ENCODE peak calls at places on chromosomes 5 and 9, in six cellular contexts. One of them, this sample, is unnamed.

GRCh38 chr5:91266184-91266705 is 116.9 kb downstream of the ARRDC3 start:
- DNase-seq in fibroblast of mammary gland: peak
- DNase-seq in GM23338: no peak
- DNase-seq in ovary: no peak
- DNase-seq in mucosa of descending colon: no peak
- DNase-seq in colonic mucosa: no peak
- DNase-seq in this sample: peak

GRCh38 chr5:84436866-84437265 is 52.2 kb upstream of the EDIL3 start:
- DNase-seq in fibroblast of mammary gland: peak
- DNase-seq in mucosa of descending colon: no peak
- DNase-seq in colonic mucosa: no peak
- DNase-seq in GM23338: no peak
- DNase-seq in ovary: no peak
- DNase-seq in this sample: peak

GRCh38 chr9:133835273-133835901 is 97.2 kb upstream of the SARDH start:
- DNase-seq in colonic mucosa: no peak
- DNase-seq in GM23338: no peak
- DNase-seq in mucosa of descending colon: no peak
- DNase-seq in fibroblast of mammary gland: no peak
- DNase-seq in ovary: no peak
- DNase-seq in this sample: peak

GRCh38 chr9:91348191-91348790 is 13.4 kb downstream of the AUH start:
- DNase-seq in colonic mucosa: no peak
- DNase-seq in GM23338: no peak
- DNase-seq in ovary: no peak
- DNase-seq in fibroblast of mammary gland: no peak
- DNase-seq in mucosa of descending colon: no peak
- DNase-seq in this sample: no peak

GRCh38 chr5:180080670-180081280 is 9.2 kb upstream of the RNF130 start:
- DNase-seq in fibroblast of mammary gland: no peak
- DNase-seq in GM23338: no peak
- DNase-seq in ovary: no peak
- DNase-seq in mucosa of descending colon: no peak
- DNase-seq in colonic mucosa: no peak
- DNase-seq in this sample: no peak

GRCh38 chr5:81768960-81769452 is 18.1 kb upstream of the SSBP2 start:
- DNase-seq in fibroblast of mammary gland: peak
- DNase-seq in mucosa of descending colon: no peak
- DNase-seq in colonic mucosa: no peak
- DNase-seq in GM23338: no peak
- DNase-seq in ovary: no peak
- DNase-seq in this sample: peak

GRCh38 chr9:27350382-27350781 is 53.4 kb upstream of the EQTN start:
- DNase-seq in GM23338: no peak
- DNase-seq in mucosa of descending colon: no peak
- DNase-seq in fibroblast of mammary gland: no peak
- DNase-seq in colonic mucosa: no peak
- DNase-seq in ovary: no peak
- DNase-seq in this sample: no peak

GRCh38 chr9:88605500-88606172 is 70.7 kb downstream of the NXNL2 start:
- DNase-seq in fibroblast of mammary gland: peak
- DNase-seq in mucosa of descending colon: no peak
- DNase-seq in colonic mucosa: no peak
- DNase-seq in ovary: no peak
- DNase-seq in GM23338: no peak
- DNase-seq in this sample: no peak

GRCh38 chr5:119743927-119744326 is 114.6 kb downstream of the FAM170A start:
- DNase-seq in GM23338: peak
- DNase-seq in mucosa of descending colon: peak
- DNase-seq in ovary: no peak
- DNase-seq in colonic mucosa: peak
- DNase-seq in fibroblast of mammary gland: peak
- DNase-seq in this sample: peak

GRCh38 chr9:112939418-112939817 is 48.7 kb upstream of the SLC46A2 start:
- DNase-seq in ovary: no peak
- DNase-seq in colonic mucosa: no peak
- DNase-seq in mucosa of descending colon: no peak
- DNase-seq in fibroblast of mammary gland: no peak
- DNase-seq in GM23338: no peak
- DNase-seq in this sample: peak

GRCh38 chr9:6910032-6910431 is 152.3 kb downstream of the KDM4C start:
- DNase-seq in fibroblast of mammary gland: peak
- DNase-seq in colonic mucosa: no peak
- DNase-seq in mucosa of descending colon: no peak
- DNase-seq in ovary: no peak
- DNase-seq in GM23338: peak
- DNase-seq in this sample: no peak

GRCh38 chr5:143499480-143500114 is 96.1 kb upstream of the NR3C1 start:
- DNase-seq in colonic mucosa: no peak
- DNase-seq in mucosa of descending colon: no peak
- DNase-seq in fibroblast of mammary gland: no peak
- DNase-seq in ovary: no peak
- DNase-seq in GM23338: peak
- DNase-seq in this sample: no peak

GRCh38 chr9:127884427-127884911 is 7.0 kb upstream of the AK1 start:
- DNase-seq in fibroblast of mammary gland: no peak
- DNase-seq in ovary: peak
- DNase-seq in colonic mucosa: no peak
- DNase-seq in mucosa of descending colon: no peak
- DNase-seq in GM23338: no peak
- DNase-seq in this sample: no peak

GRCh38 chr5:113526421-113526820 is 12.9 kb downstream of the YTHDC2 start:
- DNase-seq in colonic mucosa: no peak
- DNase-seq in mucosa of descending colon: no peak
- DNase-seq in ovary: no peak
- DNase-seq in GM23338: peak
- DNase-seq in fibroblast of mammary gland: no peak
- DNase-seq in this sample: no peak

GRCh38 chr5:122323132-122323548 is 11.1 kb downstream of the SNCAIP start:
- DNase-seq in GM23338: peak
- DNase-seq in mucosa of descending colon: no peak
- DNase-seq in fibroblast of mammary gland: peak
- DNase-seq in ovary: no peak
- DNase-seq in colonic mucosa: no peak
- DNase-seq in this sample: no peak

GRCh38 chr5:139140631-139141071 is 57.5 kb downstream of the SIL1 start:
- DNase-seq in GM23338: no peak
- DNase-seq in colonic mucosa: no peak
- DNase-seq in fibroblast of mammary gland: peak
- DNase-seq in ovary: no peak
- DNase-seq in mucosa of descending colon: no peak
- DNase-seq in this sample: no peak

GRCh38 chr9:126126807-126127206 is 199.8 kb upstream of the MVB12B start:
- DNase-seq in colonic mucosa: no peak
- DNase-seq in fibroblast of mammary gland: no peak
- DNase-seq in mucosa of descending colon: no peak
- DNase-seq in GM23338: no peak
- DNase-seq in ovary: no peak
- DNase-seq in this sample: no peak

GRCh38 chr5:137666109-137666850 is 69.6 kb downstream of the KLHL3 start:
- DNase-seq in ovary: no peak
- DNase-seq in GM23338: no peak
- DNase-seq in mucosa of descending colon: no peak
- DNase-seq in fibroblast of mammary gland: peak
- DNase-seq in colonic mucosa: no peak
- DNase-seq in this sample: no peak

GRCh38 chr9:107894572-107895261 is 405.1 kb upstream of the KLF4 start:
- DNase-seq in colonic mucosa: peak
- DNase-seq in fibroblast of mammary gland: peak
- DNase-seq in ovary: peak
- DNase-seq in mucosa of descending colon: peak
- DNase-seq in GM23338: peak
- DNase-seq in this sample: no peak

GRCh38 chr5:92644271-92644886 is 936.6 kb downstream of the NR2F1-AS1 start:
- DNase-seq in mucosa of descending colon: no peak
- DNase-seq in colonic mucosa: no peak
- DNase-seq in fibroblast of mammary gland: no peak
- DNase-seq in GM23338: peak
- DNase-seq in ovary: no peak
- DNase-seq in this sample: no peak

GRCh38 chr5:16522096-16522495 is 56.5 kb upstream of the ZNF622 start:
- DNase-seq in colonic mucosa: peak
- DNase-seq in GM23338: no peak
- DNase-seq in fibroblast of mammary gland: no peak
- DNase-seq in mucosa of descending colon: peak
- DNase-seq in ovary: no peak
- DNase-seq in this sample: no peak

GRCh38 chr5:10111575-10111974 is 138.1 kb downstream of the ATPSCKMT start:
- DNase-seq in GM23338: peak
- DNase-seq in fibroblast of mammary gland: peak
- DNase-seq in colonic mucosa: no peak
- DNase-seq in ovary: no peak
- DNase-seq in mucosa of descending colon: peak
- DNase-seq in this sample: peak

GRCh38 chr9:135345775-135346433 is 133.7 kb upstream of the PPP1R26 start:
- DNase-seq in mucosa of descending colon: no peak
- DNase-seq in ovary: no peak
- DNase-seq in fibroblast of mammary gland: no peak
- DNase-seq in colonic mucosa: no peak
- DNase-seq in GM23338: no peak
- DNase-seq in this sample: no peak

GRCh38 chr9:138063785-138064184 is 186.2 kb downstream of the CACNA1B start:
- DNase-seq in GM23338: no peak
- DNase-seq in ovary: peak
- DNase-seq in mucosa of descending colon: no peak
- DNase-seq in fibroblast of mammary gland: no peak
- DNase-seq in colonic mucosa: no peak
- DNase-seq in this sample: no peak

GRCh38 chr5:39270172-39270848 is 50.9 kb upstream of the FYB1 start:
- DNase-seq in colonic mucosa: no peak
- DNase-seq in GM23338: no peak
- DNase-seq in mucosa of descending colon: no peak
- DNase-seq in ovary: no peak
- DNase-seq in fibroblast of mammary gland: no peak
- DNase-seq in this sample: no peak

GRCh38 chr9:22189471-22189870 is 180.4 kb upstream of the CDKN2B start:
- DNase-seq in ovary: no peak
- DNase-seq in mucosa of descending colon: no peak
- DNase-seq in GM23338: no peak
- DNase-seq in fibroblast of mammary gland: no peak
- DNase-seq in colonic mucosa: no peak
- DNase-seq in this sample: no peak

GRCh38 chr9:70477146-70477745 is 62.8 kb upstream of the KLF9 start:
- DNase-seq in ovary: no peak
- DNase-seq in GM23338: no peak
- DNase-seq in fibroblast of mammary gland: peak
- DNase-seq in mucosa of descending colon: no peak
- DNase-seq in colonic mucosa: no peak
- DNase-seq in this sample: peak

GRCh38 chr5:9845185-9845584 is 215.0 kb upstream of the TAS2R1 start:
- DNase-seq in colonic mucosa: no peak
- DNase-seq in GM23338: no peak
- DNase-seq in mucosa of descending colon: no peak
- DNase-seq in ovary: no peak
- DNase-seq in fibroblast of mammary gland: no peak
- DNase-seq in this sample: no peak

GRCh38 chr5:11048760-11049159 is 287.7 kb upstream of the DAP start:
- DNase-seq in colonic mucosa: no peak
- DNase-seq in ovary: no peak
- DNase-seq in GM23338: no peak
- DNase-seq in mucosa of descending colon: no peak
- DNase-seq in fibroblast of mammary gland: no peak
- DNase-seq in this sample: no peak

GRCh38 chr5:168829922-168830417 is 250.8 kb upstream of the PANK3 start:
- DNase-seq in ovary: no peak
- DNase-seq in GM23338: no peak
- DNase-seq in mucosa of descending colon: no peak
- DNase-seq in fibroblast of mammary gland: no peak
- DNase-seq in colonic mucosa: no peak
- DNase-seq in this sample: no peak

GRCh38 chr9:26856413-26857032 is 36.1 kb downstream of the CAAP1 start:
- DNase-seq in fibroblast of mammary gland: peak
- DNase-seq in colonic mucosa: peak
- DNase-seq in ovary: no peak
- DNase-seq in mucosa of descending colon: peak
- DNase-seq in GM23338: peak
- DNase-seq in this sample: peak

GRCh38 chr9:137217276-137218211 is 4.5 kb downstream of the RNF208 start:
- DNase-seq in mucosa of descending colon: peak
- DNase-seq in colonic mucosa: peak
- DNase-seq in fibroblast of mammary gland: peak
- DNase-seq in GM23338: peak
- DNase-seq in ovary: peak
- DNase-seq in this sample: peak

GRCh38 chr9:121107041-121107440 is 32.3 kb downstream of the CNTRL start:
- DNase-seq in GM23338: peak
- DNase-seq in fibroblast of mammary gland: no peak
- DNase-seq in ovary: no peak
- DNase-seq in mucosa of descending colon: no peak
- DNase-seq in colonic mucosa: no peak
- DNase-seq in this sample: peak

GRCh38 chr5:60395712-60396329 is 304.1 kb downstream of the DEPDC1B start:
- DNase-seq in ovary: no peak
- DNase-seq in colonic mucosa: no peak
- DNase-seq in mucosa of descending colon: no peak
- DNase-seq in GM23338: peak
- DNase-seq in fibroblast of mammary gland: no peak
- DNase-seq in this sample: no peak
- TF ChIP-seq CTCF in ovary: no peak
- TF ChIP-seq CTCF in colonic mucosa: no peak
- TF ChIP-seq CTCF in mucosa of descending colon: no peak
- TF ChIP-seq CTCF in GM23338: peak
- TF ChIP-seq CTCF in fibroblast of mammary gland: no peak
- TF ChIP-seq CTCF in this sample: no peak

GRCh38 chr5:83368835-83369234 is 102.7 kb upstream of the VCAN start:
- DNase-seq in colonic mucosa: no peak
- DNase-seq in mucosa of descending colon: no peak
- DNase-seq in ovary: no peak
- DNase-seq in fibroblast of mammary gland: peak
- DNase-seq in GM23338: no peak
- DNase-seq in this sample: no peak
- H3K4me3 ChIP-seq in colonic mucosa: no peak
- H3K4me3 ChIP-seq in mucosa of descending colon: no peak
- H3K4me3 ChIP-seq in ovary: no peak
- H3K4me3 ChIP-seq in fibroblast of mammary gland: no peak
- H3K4me3 ChIP-seq in GM23338: no peak
- H3K4me3 ChIP-seq in this sample: no peak

GRCh38 chr9:24614070-24614469 is 68.4 kb upstream of the IZUMO3 start:
- DNase-seq in colonic mucosa: no peak
- DNase-seq in GM23338: peak
- DNase-seq in fibroblast of mammary gland: no peak
- DNase-seq in mucosa of descending colon: no peak
- DNase-seq in ovary: no peak
- DNase-seq in this sample: peak
- TF ChIP-seq CTCF in colonic mucosa: no peak
- TF ChIP-seq CTCF in GM23338: peak
- TF ChIP-seq CTCF in fibroblast of mammary gland: peak
- TF ChIP-seq CTCF in mucosa of descending colon: no peak
- TF ChIP-seq CTCF in ovary: no peak
- TF ChIP-seq CTCF in this sample: peak

GRCh38 chr9:24698864-24699518 is 153.3 kb upstream of the IZUMO3 start:
- DNase-seq in colonic mucosa: no peak
- DNase-seq in GM23338: peak
- DNase-seq in ovary: no peak
- DNase-seq in fibroblast of mammary gland: no peak
- DNase-seq in mucosa of descending colon: no peak
- DNase-seq in this sample: peak
- H3K4me3 ChIP-seq in colonic mucosa: no peak
- H3K4me3 ChIP-seq in GM23338: no peak
- H3K4me3 ChIP-seq in ovary: no peak
- H3K4me3 ChIP-seq in fibroblast of mammary gland: no peak
- H3K4me3 ChIP-seq in mucosa of descending colon: no peak
- H3K4me3 ChIP-seq in this sample: no peak

GRCh38 chr5:134374234-134374633 is 2.9 kb downstream of the UBE2B start:
- DNase-seq in fibroblast of mammary gland: no peak
- DNase-seq in colonic mucosa: no peak
- DNase-seq in ovary: no peak
- DNase-seq in GM23338: no peak
- DNase-seq in mucosa of descending colon: no peak
- DNase-seq in this sample: peak
- TF ChIP-seq CTCF in fibroblast of mammary gland: no peak
- TF ChIP-seq CTCF in colonic mucosa: no peak
- TF ChIP-seq CTCF in ovary: no peak
- TF ChIP-seq CTCF in GM23338: peak
- TF ChIP-seq CTCF in mucosa of descending colon: no peak
- TF ChIP-seq CTCF in this sample: no peak